ENCODE peak calls at places on chromosomes 4 and X, in five cellular contexts. I is left lung, E is pancreas, M is H1, F is testis. A is an unnamed sample. For H3K9me3, the result is how much of the 10 kb centered on the place peaks cover.

GRCh38 chr4:7196283-7196651 is 3.9 kb downstream of the SORCS2 start:
- DNase-seq in I (peak), E (peak), M (no peak), F (peak), A (no peak)

GRCh38 chr4:40731792-40732245 is 17.9 kb upstream of the NSUN7 start:
- DNase-seq in I (peak), E (peak), M (no peak), F (peak), A (no peak)

GRCh38 chr4:76723373-76723772 is 174.6 kb downstream of the SOWAHB start:
- DNase-seq in I (no peak), E (no peak), M (no peak), F (no peak), A (no peak)

GRCh38 chr4:2252530-2252924 is 9.4 kb downstream of the MXD4 start:
- DNase-seq in I (no peak), E (peak), M (no peak), F (no peak), A (no peak)

GRCh38 chrX:15749642-15750610 is 11.9 kb downstream of the CA5B start:
- DNase-seq in I (peak), E (no peak), M (no peak), F (peak), A (no peak)

GRCh38 chr4:23856630-23857029 is 33.2 kb downstream of the PPARGC1A start:
- DNase-seq in I (peak), E (peak), M (no peak), F (no peak), A (no peak)

GRCh38 chr4:139018971-139019758 is 3.6 kb downstream of the NOCT start:
- DNase-seq in I (no peak), E (no peak), M (no peak), F (no peak), A (no peak)

GRCh38 chr4:151099976-151100417 is 569 bp downstream of the RPS3A start:
- DNase-seq in I (no peak), E (no peak), M (no peak), F (no peak), A (no peak)

GRCh38 chr4:187422655-187423054 is 572.9 kb upstream of the ZFP42 start:
- DNase-seq in I (no peak), E (no peak), M (no peak), F (no peak), A (no peak)

GRCh38 chrX:31331928-31332327 is 260.1 kb upstream of the FTHL17 start:
- DNase-seq in I (no peak), E (no peak), M (no peak), F (no peak), A (no peak)

GRCh38 chrX:46381630-46382029 is 163.6 kb downstream of the ZNF674 start:
- DNase-seq in I (no peak), E (no peak), M (peak), F (peak), A (no peak)

GRCh38 chrX:37922926-37923325 is 75.6 kb upstream of the DYNLT3 start:
- DNase-seq in I (no peak), E (no peak), M (no peak), F (peak), A (no peak)

GRCh38 chr4:19134685-19135084 is 1113.1 kb upstream of the LCORL start:
- DNase-seq in I (no peak), E (no peak), M (no peak), F (no peak), A (no peak)
- H3K9me3 ChIP-seq in I (under half), E (under half), M (under half), F (under half), A (under half)

GRCh38 chrX:40107291-40108083 is 9.7 kb upstream of the BCOR start:
- DNase-seq in I (peak), E (peak), M (peak), F (peak), A (no peak)

GRCh38 chrX:40109288-40110008 is 11.7 kb upstream of the BCOR start:
- DNase-seq in I (no peak), E (peak), M (no peak), F (peak), A (no peak)

GRCh38 chrX:40106677-40107290 is 9.0 kb upstream of the BCOR start:
- DNase-seq in I (no peak), E (no peak), M (no peak), F (no peak), A (no peak)

GRCh38 chrX:40108084-40108958 is 10.6 kb upstream of the BCOR start:
- DNase-seq in I (peak), E (peak), M (peak), F (peak), A (no peak)

GRCh38 chrX:40108959-40109287 is 11.2 kb upstream of the BCOR start:
- DNase-seq in I (peak), E (peak), M (peak), F (peak), A (no peak)
- H3K27ac ChIP-seq in I (peak), E (peak), M (no peak), F (peak), A (no peak)

GRCh38 chr4:271492-272103 is 33.7 kb downstream of the ZNF732 start:
- DNase-seq in I (no peak), E (no peak), M (no peak), F (no peak), A (no peak)

GRCh38 chr4:273312-274017 is 31.8 kb downstream of the ZNF732 start:
- DNase-seq in I (no peak), E (no peak), M (no peak), F (no peak), A (no peak)
- H3K9me3 ChIP-seq in I (under half), E (under half), M (half or more), F (under half), A (under half)

GRCh38 chr4:75634281-75634680 is 4.0 kb upstream of the CDKL2 start:
- DNase-seq in I (no peak), E (no peak), M (no peak), F (no peak), A (no peak)

GRCh38 chr4:75629239-75629638 is 1.1 kb downstream of the CDKL2 start:
- DNase-seq in I (no peak), E (no peak), M (no peak), F (no peak), A (no peak)

GRCh38 chr4:75630932-75631320 is 598 bp upstream of the CDKL2 start:
- DNase-seq in I (no peak), E (no peak), M (no peak), F (no peak), A (no peak)

GRCh38 chr4:75633846-75634245 is 3.5 kb upstream of the CDKL2 start:
- DNase-seq in I (no peak), E (no peak), M (no peak), F (no peak), A (no peak)

GRCh38 chr4:75630174-75630931 is at the start of gene CDKL2:
- DNase-seq in I (peak), E (peak), M (peak), F (peak), A (peak)
- H3K27ac ChIP-seq in I (peak), E (peak), M (no peak), F (peak), A (no peak)